ENCODE peak calls at places on chromosomes 13 and 19, in five cellular contexts. N is psoas muscle, L is pancreas, F is colonic mucosa, D is breast epithelium. Q is an unnamed sample. For H3K4me1, the result is how much of the 10 kb centered on the place peaks cover.

GRCh38 chr19:54026656-54027055 is 35.2 kb downstream of the CACNG6 start:
- DNase-seq in N (no peak), L (no peak), F (no peak), D (no peak), Q (no peak)

GRCh38 chr13:87147076-87147475 is 524.1 kb upstream of the SLITRK5 start:
- DNase-seq in N (no peak), L (no peak), F (no peak), D (no peak), Q (no peak)

GRCh38 chr19:16608290-16608704 is 19.7 kb downstream of the MED26 start:
- DNase-seq in N (peak), L (no peak), F (no peak), D (no peak), Q (no peak)

GRCh38 chr13:66618702-66619101 is 611.4 kb downstream of the PCDH9 start:
- DNase-seq in N (no peak), L (no peak), F (no peak), D (no peak), Q (no peak)

GRCh38 chr19:18366027-18366435 is 19.9 kb upstream of the GDF15 start:
- DNase-seq in N (no peak), L (no peak), F (no peak), D (no peak), Q (no peak)

GRCh38 chr19:1172353-1173159 is 1.5 kb downstream of the SBNO2 start:
- DNase-seq in N (peak), L (peak), F (peak), D (peak), Q (peak)

GRCh38 chr13:79486433-79487188 is 5.7 kb downstream of the NDFIP2 start:
- DNase-seq in N (no peak), L (no peak), F (no peak), D (no peak), Q (no peak)

GRCh38 chr13:33931397-33931987 is 113.5 kb downstream of the RFC3 start:
- DNase-seq in N (no peak), L (peak), F (no peak), D (no peak), Q (no peak)

GRCh38 chr13:41293272-41293671 is 17.8 kb upstream of the NAA16 start:
- DNase-seq in N (no peak), L (no peak), F (no peak), D (no peak), Q (no peak)

GRCh38 chr13:50616101-50616500 is 227.4 kb downstream of the DLEU7 start:
- DNase-seq in N (no peak), L (no peak), F (no peak), D (no peak), Q (no peak)

GRCh38 chr13:36706755-36707154 is 32.9 kb downstream of the SERTM1 start:
- DNase-seq in N (no peak), L (no peak), F (no peak), D (no peak), Q (no peak)

GRCh38 chr19:13026478-13026999 is 31.3 kb downstream of the NFIX start:
- DNase-seq in N (no peak), L (peak), F (peak), D (no peak), Q (no peak)

GRCh38 chr19:27762933-27763332 is 1450.0 kb downstream of the UQCRFS1 start:
- DNase-seq in N (no peak), L (no peak), F (no peak), D (no peak), Q (no peak)

GRCh38 chr13:46903748-46904147 is 6.9 kb upstream of the HTR2A start:
- DNase-seq in N (no peak), L (no peak), F (no peak), D (no peak), Q (no peak)

GRCh38 chr19:48818234-48818823 is 7.5 kb upstream of the BCAT2 start:
- DNase-seq in N (no peak), L (peak), F (peak), D (no peak), Q (peak)

GRCh38 chr13:38713046-38713445 is 26.2 kb downstream of the FREM2 start:
- DNase-seq in N (no peak), L (no peak), F (no peak), D (no peak), Q (no peak)

GRCh38 chr13:45534604-45535003 is 69.9 kb downstream of the COG3 start:
- DNase-seq in N (no peak), L (no peak), F (no peak), D (no peak), Q (no peak)

GRCh38 chr13:28636078-28636477 is 22.9 kb upstream of the POMP start:
- DNase-seq in N (no peak), L (no peak), F (no peak), D (no peak), Q (no peak)

GRCh38 chr13:92745233-92745632 is 481.4 kb upstream of the GPC6 start:
- DNase-seq in N (no peak), L (no peak), F (no peak), D (no peak), Q (no peak)

GRCh38 chr19:17671906-17672305 is 16.2 kb downstream of the UNC13A start:
- DNase-seq in N (no peak), L (no peak), F (no peak), D (no peak), Q (no peak)

GRCh38 chr13:83620535-83621220 is 261.6 kb downstream of the SLITRK1 start:
- DNase-seq in N (no peak), L (no peak), F (no peak), D (no peak), Q (no peak)

GRCh38 chr19:12676384-12676792 is 5.3 kb downstream of the DHPS start:
- DNase-seq in N (peak), L (peak), F (peak), D (peak), Q (peak)

GRCh38 chr13:45055902-45056648 is 64.2 kb upstream of the GTF2F2 start:
- DNase-seq in N (no peak), L (no peak), F (peak), D (peak), Q (no peak)

GRCh38 chr19:3768015-3768747 is 3.8 kb downstream of the RAX2 start:
- DNase-seq in N (no peak), L (no peak), F (no peak), D (no peak), Q (no peak)

GRCh38 chr13:45055198-45055901 is 65.0 kb upstream of the GTF2F2 start:
- DNase-seq in N (no peak), L (no peak), F (peak), D (no peak), Q (no peak)

DNA sequence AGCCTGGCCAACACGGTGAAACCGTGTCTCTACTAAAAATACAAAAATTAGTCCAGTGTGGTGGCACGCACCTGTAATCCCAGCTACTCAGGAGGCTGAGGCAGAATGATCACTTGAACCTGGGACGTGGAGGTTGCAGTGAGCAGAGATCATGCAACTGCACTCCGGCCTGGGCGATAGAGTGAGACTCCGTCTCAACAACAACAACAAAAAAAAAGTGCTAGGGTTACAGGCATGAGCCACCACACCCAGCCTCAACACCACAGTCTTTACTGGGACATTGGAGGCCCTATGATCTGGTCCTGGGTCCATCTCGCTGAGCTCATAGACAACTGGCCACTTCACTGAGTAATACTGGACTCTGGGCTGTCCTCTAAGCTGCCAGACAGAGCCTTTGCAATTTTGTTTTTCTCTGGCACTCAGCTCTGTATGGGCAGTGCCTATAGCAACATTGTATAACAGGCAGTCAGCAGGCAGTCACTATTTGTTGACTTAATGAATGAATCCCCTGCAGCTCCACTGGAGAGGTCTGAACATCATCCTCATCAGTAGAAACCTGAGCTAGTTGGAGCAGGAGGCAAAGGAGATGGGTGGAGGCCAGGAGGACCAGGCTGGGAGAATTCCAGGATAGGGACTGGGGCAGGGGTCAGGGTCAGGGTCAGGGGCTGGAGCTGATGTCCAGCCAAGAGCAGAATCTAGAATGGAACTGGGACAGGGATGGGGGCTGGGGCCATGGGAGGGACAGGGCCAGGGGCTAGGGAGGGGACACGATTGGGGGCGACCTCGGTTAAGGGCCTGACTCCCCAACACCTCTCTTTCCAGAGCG is 8.1 kb downstream of the BLOC1S3 start:
- DNase-seq in N (no peak), L (no peak), F (no peak), D (no peak), Q (no peak)
- H3K4me3 ChIP-seq in N (no peak), L (no peak), F (no peak), D (no peak), Q (no peak)

GRCh38 chr19:7534531-7534980 is 961 bp upstream of the PNPLA6 start:
- DNase-seq in N (peak), L (peak), F (peak), D (peak), Q (peak)
- TF ChIP-seq CTCF in N (no peak), L (no peak), F (no peak), D (no peak), Q (no peak)

GRCh38 chr19:8340341-8341096 is 2.5 kb downstream of the KANK3 start:
- DNase-seq in N (peak), L (no peak), F (no peak), D (no peak), Q (no peak)

GRCh38 chr19:8343483-8343844 is 402 bp upstream of the KANK3 start:
- DNase-seq in N (no peak), L (no peak), F (no peak), D (no peak), Q (no peak)

GRCh38 chr19:8342316-8342683 is 762 bp downstream of the KANK3 start:
- DNase-seq in N (peak), L (no peak), F (no peak), D (no peak), Q (no peak)

GRCh38 chr19:8338835-8339234 is 4.2 kb downstream of the KANK3 start:
- DNase-seq in N (peak), L (no peak), F (no peak), D (no peak), Q (no peak)

DNA sequence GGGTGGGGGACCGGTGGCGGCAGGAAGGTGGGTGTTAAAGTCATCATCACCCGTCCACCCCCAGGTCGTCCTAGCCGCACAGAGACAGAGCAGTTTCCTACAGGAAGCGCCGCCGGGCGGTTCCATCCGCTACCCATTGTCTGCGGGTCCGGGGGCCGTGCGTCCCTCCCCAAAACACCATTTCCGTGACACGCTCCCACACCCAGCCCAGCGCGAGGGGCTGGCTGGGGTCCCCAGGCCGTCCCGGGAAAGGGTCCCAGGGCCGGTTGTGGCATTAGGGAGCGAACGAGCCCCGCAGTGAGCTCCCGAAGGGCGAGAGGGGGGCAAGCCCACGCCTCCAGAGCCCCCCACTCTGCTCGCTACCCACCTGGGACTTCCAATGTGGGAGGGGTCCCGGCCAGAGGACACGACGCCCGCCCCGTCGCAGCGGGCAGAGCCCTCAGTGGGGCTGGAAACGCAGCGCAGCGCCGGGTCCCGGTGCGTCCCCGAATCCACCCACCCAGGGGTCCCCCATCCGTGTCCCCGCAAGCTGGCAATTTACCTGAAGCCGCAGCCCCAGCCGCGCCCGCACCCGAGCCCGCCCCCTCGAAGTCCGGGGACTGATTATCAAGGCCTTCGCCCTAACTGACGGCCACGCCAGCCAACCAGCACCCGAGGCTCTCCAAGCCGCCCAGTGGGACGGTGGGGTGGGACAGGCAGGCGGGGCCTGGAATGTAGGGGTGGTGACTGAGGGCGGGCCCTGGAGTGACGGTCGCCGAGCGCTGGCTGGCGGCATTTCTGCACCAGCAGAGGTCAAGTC is at the start of gene KANK3:
- DNase-seq in N (peak), L (peak), F (peak), D (peak), Q (peak)
- H3K4me1 ChIP-seq in N (under half), L (under half), F (under half), D (under half), Q (under half)

DNA sequence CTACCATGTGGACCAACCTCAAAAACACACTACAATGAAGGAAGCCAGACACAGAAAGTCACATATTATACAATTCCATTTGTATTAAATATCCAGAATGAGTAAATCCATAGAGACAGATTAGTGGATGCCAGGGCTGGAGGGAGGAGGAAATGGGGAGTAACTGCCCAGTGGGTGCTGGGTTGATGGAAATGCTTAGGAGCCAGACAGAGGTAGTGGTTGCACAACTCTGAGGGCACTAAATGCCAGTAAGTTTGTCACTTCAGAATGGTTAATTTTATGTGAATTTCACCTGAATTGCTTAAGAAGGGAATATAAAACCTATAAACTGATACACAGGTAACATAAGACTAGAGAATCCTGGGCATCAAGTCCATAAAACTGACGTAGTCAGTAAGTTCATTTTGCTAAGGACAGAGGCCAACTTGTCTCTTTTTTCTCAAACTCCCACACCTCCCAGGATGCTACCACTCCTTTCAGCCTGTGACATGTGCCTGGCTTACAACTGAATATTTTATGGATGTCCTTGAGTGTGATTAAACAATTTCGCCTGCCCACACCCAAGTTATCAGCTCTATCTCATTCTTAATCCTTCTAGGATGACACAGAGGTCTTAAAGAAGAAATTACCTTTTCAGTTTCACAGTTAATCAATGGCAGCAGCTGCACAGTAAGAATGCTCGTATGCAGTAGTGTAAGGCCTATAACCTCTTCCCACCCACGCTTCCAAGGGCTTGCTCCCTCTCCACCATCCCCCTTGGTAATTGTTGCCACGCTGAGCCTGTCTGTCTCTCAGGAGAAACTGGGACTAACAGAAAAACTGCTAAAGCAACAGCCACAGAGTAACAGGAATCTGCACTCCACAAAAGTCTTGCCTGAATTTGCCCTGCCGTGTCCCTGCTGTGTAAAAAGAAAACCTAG is 5.9 kb upstream of the MLNR start:
- DNase-seq in N (no peak), L (no peak), F (no peak), D (no peak), Q (no peak)
- H3K4me3 ChIP-seq in N (no peak), L (no peak), F (no peak), D (no peak), Q (no peak)

GRCh38 chr19:42042455-42043170 is 27.4 kb downstream of the GRIK5 start:
- DNase-seq in N (peak), L (no peak), F (no peak), D (no peak), Q (no peak)
- TF ChIP-seq CTCF in N (no peak), L (no peak), F (no peak), D (no peak), Q (no peak)

Q was measured in mucosa of descending colon.